ENCODE peak calls at places on chromosomes 13 and 19, in eight cellular contexts. One of them, this sample, is unnamed.

GRCh38 chr19:54160182-54160811 is 776 bp upstream of the LENG1 start:
- DNase-seq in left ventricle myocardium inferior: no peak
- DNase-seq in gastrocnemius medialis: no peak
- DNase-seq in Peyer's patch: no peak
- DNase-seq in WTC11: no peak
- DNase-seq in ascending aorta: no peak
- DNase-seq in progenitor cell of endocrine pancreas: no peak
- DNase-seq in breast epithelium: no peak
- DNase-seq in this sample: no peak

GRCh38 chr19:8451885-8452284 is 7.1 kb downstream of the HNRNPM start:
- DNase-seq in WTC11: no peak
- DNase-seq in breast epithelium: no peak
- DNase-seq in gastrocnemius medialis: no peak
- DNase-seq in ascending aorta: no peak
- DNase-seq in Peyer's patch: no peak
- DNase-seq in progenitor cell of endocrine pancreas: no peak
- DNase-seq in left ventricle myocardium inferior: no peak
- DNase-seq in this sample: no peak

GRCh38 chr13:67438465-67438864 is 208.3 kb upstream of the PCDH9 start:
- DNase-seq in left ventricle myocardium inferior: no peak
- DNase-seq in progenitor cell of endocrine pancreas: no peak
- DNase-seq in WTC11: no peak
- DNase-seq in breast epithelium: no peak
- DNase-seq in gastrocnemius medialis: no peak
- DNase-seq in Peyer's patch: no peak
- DNase-seq in ascending aorta: no peak
- DNase-seq in this sample: no peak

GRCh38 chr13:30808600-30808999 is 73.3 kb downstream of the ALOX5AP start:
- DNase-seq in Peyer's patch: no peak
- DNase-seq in breast epithelium: no peak
- DNase-seq in gastrocnemius medialis: no peak
- DNase-seq in WTC11: no peak
- DNase-seq in ascending aorta: no peak
- DNase-seq in progenitor cell of endocrine pancreas: no peak
- DNase-seq in left ventricle myocardium inferior: no peak
- DNase-seq in this sample: no peak

GRCh38 chr13:46948338-46948737 is 51.5 kb upstream of the HTR2A start:
- DNase-seq in WTC11: no peak
- DNase-seq in left ventricle myocardium inferior: no peak
- DNase-seq in progenitor cell of endocrine pancreas: no peak
- DNase-seq in breast epithelium: no peak
- DNase-seq in ascending aorta: no peak
- DNase-seq in gastrocnemius medialis: no peak
- DNase-seq in Peyer's patch: no peak
- DNase-seq in this sample: no peak

GRCh38 chr13:93862259-93862658 is 617.2 kb downstream of the DCT start:
- DNase-seq in breast epithelium: no peak
- DNase-seq in gastrocnemius medialis: no peak
- DNase-seq in WTC11: no peak
- DNase-seq in ascending aorta: no peak
- DNase-seq in Peyer's patch: no peak
- DNase-seq in left ventricle myocardium inferior: no peak
- DNase-seq in progenitor cell of endocrine pancreas: no peak
- DNase-seq in this sample: no peak

GRCh38 chr13:100544866-100545683 is 43.5 kb downstream of the GGACT start:
- DNase-seq in ascending aorta: peak
- DNase-seq in progenitor cell of endocrine pancreas: no peak
- DNase-seq in left ventricle myocardium inferior: peak
- DNase-seq in Peyer's patch: no peak
- DNase-seq in WTC11: no peak
- DNase-seq in breast epithelium: peak
- DNase-seq in gastrocnemius medialis: peak
- DNase-seq in this sample: peak

GRCh38 chr13:41652735-41653361 is 195.5 kb downstream of the RGCC start:
- DNase-seq in Peyer's patch: no peak
- DNase-seq in ascending aorta: no peak
- DNase-seq in left ventricle myocardium inferior: no peak
- DNase-seq in WTC11: no peak
- DNase-seq in progenitor cell of endocrine pancreas: no peak
- DNase-seq in breast epithelium: no peak
- DNase-seq in gastrocnemius medialis: no peak
- DNase-seq in this sample: no peak

GRCh38 chr13:41608111-41608510 is 150.8 kb downstream of the RGCC start:
- DNase-seq in left ventricle myocardium inferior: no peak
- DNase-seq in Peyer's patch: no peak
- DNase-seq in progenitor cell of endocrine pancreas: no peak
- DNase-seq in gastrocnemius medialis: no peak
- DNase-seq in WTC11: no peak
- DNase-seq in ascending aorta: no peak
- DNase-seq in breast epithelium: no peak
- DNase-seq in this sample: no peak

GRCh38 chr19:13839938-13840750 is 36.8 kb upstream of the NANOS3 start:
- DNase-seq in left ventricle myocardium inferior: peak
- DNase-seq in ascending aorta: peak
- DNase-seq in WTC11: no peak
- DNase-seq in Peyer's patch: peak
- DNase-seq in progenitor cell of endocrine pancreas: no peak
- DNase-seq in gastrocnemius medialis: no peak
- DNase-seq in breast epithelium: peak
- DNase-seq in this sample: no peak

GRCh38 chr13:56975647-56976046 is 165.1 kb upstream of the PRR20A start:
- DNase-seq in left ventricle myocardium inferior: no peak
- DNase-seq in progenitor cell of endocrine pancreas: no peak
- DNase-seq in WTC11: no peak
- DNase-seq in ascending aorta: no peak
- DNase-seq in gastrocnemius medialis: no peak
- DNase-seq in Peyer's patch: no peak
- DNase-seq in breast epithelium: no peak
- DNase-seq in this sample: no peak

GRCh38 chr19:7775761-7776160 is 12.7 kb downstream of the CLEC4M start:
- DNase-seq in WTC11: no peak
- DNase-seq in breast epithelium: no peak
- DNase-seq in Peyer's patch: no peak
- DNase-seq in ascending aorta: no peak
- DNase-seq in progenitor cell of endocrine pancreas: no peak
- DNase-seq in gastrocnemius medialis: no peak
- DNase-seq in left ventricle myocardium inferior: no peak
- DNase-seq in this sample: no peak

GRCh38 chr19:18803550-18804138 is 12.5 kb upstream of the COMP start:
- DNase-seq in ascending aorta: no peak
- DNase-seq in gastrocnemius medialis: no peak
- DNase-seq in breast epithelium: no peak
- DNase-seq in progenitor cell of endocrine pancreas: no peak
- DNase-seq in left ventricle myocardium inferior: no peak
- DNase-seq in WTC11: no peak
- DNase-seq in Peyer's patch: no peak
- DNase-seq in this sample: no peak

GRCh38 chr19:56273563-56274117 is 1.1 kb downstream of the EDDM13 start:
- DNase-seq in ascending aorta: no peak
- DNase-seq in gastrocnemius medialis: no peak
- DNase-seq in Peyer's patch: no peak
- DNase-seq in breast epithelium: no peak
- DNase-seq in left ventricle myocardium inferior: no peak
- DNase-seq in WTC11: no peak
- DNase-seq in progenitor cell of endocrine pancreas: no peak
- DNase-seq in this sample: no peak

GRCh38 chr13:34344761-34345600 is 527.0 kb downstream of the RFC3 start:
- DNase-seq in breast epithelium: no peak
- DNase-seq in ascending aorta: no peak
- DNase-seq in left ventricle myocardium inferior: no peak
- DNase-seq in gastrocnemius medialis: no peak
- DNase-seq in progenitor cell of endocrine pancreas: no peak
- DNase-seq in WTC11: no peak
- DNase-seq in Peyer's patch: no peak
- DNase-seq in this sample: no peak

GRCh38 chr13:43126420-43126819 is 103.0 kb downstream of the DNAJC15 start:
- DNase-seq in WTC11: no peak
- DNase-seq in gastrocnemius medialis: no peak
- DNase-seq in ascending aorta: no peak
- DNase-seq in progenitor cell of endocrine pancreas: no peak
- DNase-seq in Peyer's patch: no peak
- DNase-seq in left ventricle myocardium inferior: no peak
- DNase-seq in breast epithelium: no peak
- DNase-seq in this sample: no peak

GRCh38 chr13:102286326-102286725 is 115.5 kb downstream of the FGF14 start:
- DNase-seq in breast epithelium: no peak
- DNase-seq in left ventricle myocardium inferior: no peak
- DNase-seq in ascending aorta: no peak
- DNase-seq in gastrocnemius medialis: no peak
- DNase-seq in WTC11: no peak
- DNase-seq in Peyer's patch: no peak
- DNase-seq in progenitor cell of endocrine pancreas: no peak
- DNase-seq in this sample: no peak

GRCh38 chr13:62919491-62919890 is 1503.8 kb upstream of the PCDH20 start:
- DNase-seq in WTC11: no peak
- DNase-seq in progenitor cell of endocrine pancreas: no peak
- DNase-seq in gastrocnemius medialis: no peak
- DNase-seq in Peyer's patch: no peak
- DNase-seq in ascending aorta: no peak
- DNase-seq in left ventricle myocardium inferior: no peak
- DNase-seq in breast epithelium: no peak
- DNase-seq in this sample: no peak
- TF ChIP-seq CTCF in WTC11: no peak
- TF ChIP-seq CTCF in progenitor cell of endocrine pancreas: no peak
- TF ChIP-seq CTCF in gastrocnemius medialis: no peak
- TF ChIP-seq CTCF in Peyer's patch: no peak
- TF ChIP-seq CTCF in ascending aorta: no peak
- TF ChIP-seq CTCF in left ventricle myocardium inferior: no peak
- TF ChIP-seq CTCF in breast epithelium: no peak
- TF ChIP-seq CTCF in this sample: no peak

GRCh38 chr13:97017322-97017721 is 23.0 kb upstream of the OXGR1 start:
- DNase-seq in WTC11: no peak
- DNase-seq in left ventricle myocardium inferior: no peak
- DNase-seq in breast epithelium: no peak
- DNase-seq in ascending aorta: no peak
- DNase-seq in Peyer's patch: no peak
- DNase-seq in progenitor cell of endocrine pancreas: no peak
- DNase-seq in gastrocnemius medialis: no peak
- DNase-seq in this sample: no peak

GRCh38 chr13:97020194-97020593 is 25.9 kb upstream of the OXGR1 start:
- DNase-seq in progenitor cell of endocrine pancreas: no peak
- DNase-seq in ascending aorta: no peak
- DNase-seq in WTC11: no peak
- DNase-seq in Peyer's patch: no peak
- DNase-seq in left ventricle myocardium inferior: no peak
- DNase-seq in breast epithelium: no peak
- DNase-seq in gastrocnemius medialis: no peak
- DNase-seq in this sample: no peak

GRCh38 chr13:97015661-97016350 is 21.5 kb upstream of the OXGR1 start:
- DNase-seq in gastrocnemius medialis: no peak
- DNase-seq in WTC11: no peak
- DNase-seq in breast epithelium: no peak
- DNase-seq in ascending aorta: no peak
- DNase-seq in Peyer's patch: no peak
- DNase-seq in left ventricle myocardium inferior: no peak
- DNase-seq in progenitor cell of endocrine pancreas: no peak
- DNase-seq in this sample: no peak

GRCh38 chr13:97020689-97021240 is 26.5 kb upstream of the OXGR1 start:
- DNase-seq in progenitor cell of endocrine pancreas: no peak
- DNase-seq in breast epithelium: no peak
- DNase-seq in gastrocnemius medialis: no peak
- DNase-seq in Peyer's patch: no peak
- DNase-seq in WTC11: no peak
- DNase-seq in ascending aorta: no peak
- DNase-seq in left ventricle myocardium inferior: no peak
- DNase-seq in this sample: no peak

GRCh38 chr13:97018029-97018819 is 23.9 kb upstream of the OXGR1 start:
- DNase-seq in ascending aorta: peak
- DNase-seq in Peyer's patch: no peak
- DNase-seq in left ventricle myocardium inferior: no peak
- DNase-seq in WTC11: peak
- DNase-seq in breast epithelium: no peak
- DNase-seq in gastrocnemius medialis: no peak
- DNase-seq in progenitor cell of endocrine pancreas: peak
- DNase-seq in this sample: no peak
- TF ChIP-seq CTCF in ascending aorta: peak
- TF ChIP-seq CTCF in Peyer's patch: peak
- TF ChIP-seq CTCF in left ventricle myocardium inferior: peak
- TF ChIP-seq CTCF in WTC11: peak
- TF ChIP-seq CTCF in breast epithelium: peak
- TF ChIP-seq CTCF in gastrocnemius medialis: peak
- TF ChIP-seq CTCF in progenitor cell of endocrine pancreas: peak
- TF ChIP-seq CTCF in this sample: peak

DNA sequence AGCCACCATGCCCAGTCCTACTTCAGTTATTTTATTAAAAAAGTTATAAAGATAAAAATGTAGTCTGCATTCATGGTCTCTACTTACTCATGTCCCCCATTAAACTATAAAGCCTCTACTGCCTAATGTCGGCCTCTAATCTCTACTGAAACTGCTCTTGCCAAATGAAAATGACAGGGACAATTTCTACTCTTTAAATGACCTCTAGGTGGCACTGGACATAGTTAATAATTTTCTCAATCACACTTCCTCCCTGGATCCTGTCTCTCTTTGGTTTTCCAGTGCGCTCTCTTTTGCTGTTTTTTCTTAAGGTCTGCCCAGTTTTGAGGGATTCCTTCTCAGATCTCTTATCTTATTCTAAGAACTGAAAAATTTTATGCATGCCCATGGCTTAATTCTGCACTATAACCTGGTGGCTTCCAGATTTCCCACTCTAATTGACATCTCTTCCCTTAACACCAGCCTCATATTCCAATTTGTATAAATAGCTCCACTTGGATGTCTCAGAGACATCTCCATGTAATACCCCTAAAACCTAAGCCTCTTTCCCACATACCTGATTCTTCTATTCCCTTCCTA is 54.3 kb downstream of the MTMR6 start:
- DNase-seq in left ventricle myocardium inferior: no peak
- DNase-seq in ascending aorta: no peak
- DNase-seq in breast epithelium: no peak
- DNase-seq in progenitor cell of endocrine pancreas: no peak
- DNase-seq in Peyer's patch: no peak
- DNase-seq in WTC11: no peak
- DNase-seq in gastrocnemius medialis: no peak
- DNase-seq in this sample: no peak
- TF ChIP-seq CTCF in left ventricle myocardium inferior: peak
- TF ChIP-seq CTCF in ascending aorta: peak
- TF ChIP-seq CTCF in breast epithelium: peak
- TF ChIP-seq CTCF in progenitor cell of endocrine pancreas: peak
- TF ChIP-seq CTCF in Peyer's patch: peak
- TF ChIP-seq CTCF in WTC11: peak
- TF ChIP-seq CTCF in gastrocnemius medialis: no peak
- TF ChIP-seq CTCF in this sample: peak

DNA sequence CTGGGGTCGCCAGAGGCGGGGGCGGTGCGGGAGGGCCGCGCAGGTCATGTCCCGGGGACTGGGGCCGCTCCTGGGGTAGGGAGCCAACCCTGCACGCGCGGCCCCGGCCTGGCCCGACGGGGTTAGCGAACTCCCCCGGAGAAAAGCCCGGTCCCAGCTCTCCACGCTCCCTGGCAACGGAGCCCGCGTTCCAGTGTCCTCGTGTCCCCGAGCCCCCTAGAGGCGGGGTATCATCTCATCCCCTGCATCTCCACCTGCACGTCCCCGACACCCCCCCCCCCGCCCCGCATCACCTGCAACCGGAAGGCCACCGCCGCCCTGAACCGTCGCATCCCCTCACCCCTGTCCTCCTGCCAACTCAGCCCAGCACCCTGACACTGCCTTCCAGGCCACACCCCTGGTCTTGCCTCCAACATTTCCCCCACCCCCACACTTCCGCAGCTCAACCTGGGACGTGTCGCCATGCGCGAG is 2.7 kb downstream of the WDR88 start:
- DNase-seq in Peyer's patch: no peak
- DNase-seq in WTC11: peak
- DNase-seq in progenitor cell of endocrine pancreas: no peak
- DNase-seq in breast epithelium: no peak
- DNase-seq in ascending aorta: no peak
- DNase-seq in gastrocnemius medialis: no peak
- DNase-seq in left ventricle myocardium inferior: no peak
- DNase-seq in this sample: no peak
- TF ChIP-seq CTCF in Peyer's patch: no peak
- TF ChIP-seq CTCF in WTC11: peak
- TF ChIP-seq CTCF in progenitor cell of endocrine pancreas: peak
- TF ChIP-seq CTCF in breast epithelium: no peak
- TF ChIP-seq CTCF in ascending aorta: no peak
- TF ChIP-seq CTCF in gastrocnemius medialis: no peak
- TF ChIP-seq CTCF in left ventricle myocardium inferior: no peak
- TF ChIP-seq CTCF in this sample: no peak

This sample was measured in type B pancreatic cell.